ENCODE peak calls at places on chromosome 12, in nine cellular contexts. F is fibroblast of pulmonary artery, O is tibial artery, H is pancreas, L is WERI-Rb-1, Y is AG09309, S is astrocyte of the spinal cord, P is mesothelial cell of epicardium, K is A549. B is an unnamed sample.

GRCh38 chr12:121209221-121209620 is 708 bp upstream of the P2RX4 start:
- DNase-seq in F (no peak), O (no peak), H (no peak), L (no peak), Y (no peak), S (no peak), P (no peak), K (no peak), B (no peak)

GRCh38 chr12:10634427-10634826 is 21.0 kb upstream of the MAGOHB start:
- DNase-seq in F (no peak), O (no peak), H (no peak), L (no peak), Y (no peak), S (peak), P (no peak), K (no peak), B (no peak)

GRCh38 chr12:113322353-113322752 is 12.6 kb downstream of the SLC8B1 start:
- DNase-seq in F (peak), O (no peak), H (no peak), L (no peak), Y (no peak), S (peak), P (no peak), K (no peak), B (no peak)

GRCh38 chr12:88242161-88242925 is 100.2 kb downstream of the TMTC3 start:
- DNase-seq in F (peak), O (peak), H (no peak), L (no peak), Y (peak), S (peak), P (no peak), K (peak), B (peak)

GRCh38 chr12:26318661-26319068 is 123.3 kb downstream of the SSPN start:
- DNase-seq in F (peak), O (peak), H (peak), L (no peak), Y (no peak), S (peak), P (no peak), K (no peak), B (no peak)

GRCh38 chr12:55733021-55733555 is 4.3 kb upstream of the CD63 start:
- DNase-seq in F (no peak), O (no peak), H (no peak), L (no peak), Y (no peak), S (no peak), P (no peak), K (no peak), B (no peak)

GRCh38 chr12:121278450-121279375 is 17.8 kb downstream of the CAMKK2 start:
- DNase-seq in F (peak), O (no peak), H (peak), L (no peak), Y (no peak), S (peak), P (no peak), K (no peak), B (no peak)

GRCh38 chr12:120249875-120250795 is 15.4 kb downstream of the PXN start:
- DNase-seq in F (peak), O (peak), H (no peak), L (no peak), Y (no peak), S (no peak), P (no peak), K (no peak), B (no peak)

GRCh38 chr12:78697817-78698415 is 166.7 kb upstream of the SYT1 start:
- DNase-seq in F (no peak), O (no peak), H (no peak), L (no peak), Y (no peak), S (no peak), P (no peak), K (peak), B (no peak)

GRCh38 chr12:57603758-57604453 is 718 bp upstream of the DTX3 start:
- DNase-seq in F (peak), O (peak), H (no peak), L (no peak), Y (peak), S (peak), P (no peak), K (no peak), B (no peak)

GRCh38 chr12:105231396-105231795 is 4.6 kb downstream of the APPL2 start:
- DNase-seq in F (no peak), O (no peak), H (no peak), L (no peak), Y (no peak), S (no peak), P (no peak), K (no peak), B (no peak)

GRCh38 chr12:65666876-65667275 is 157.4 kb upstream of the HMGA2 start:
- DNase-seq in F (no peak), O (no peak), H (no peak), L (no peak), Y (no peak), S (peak), P (no peak), K (no peak), B (no peak)

GRCh38 chr12:55499231-55499630 is 7.1 kb downstream of the OR6C68 start:
- DNase-seq in F (no peak), O (no peak), H (no peak), L (no peak), Y (no peak), S (no peak), P (no peak), K (no peak), B (no peak)

GRCh38 chr12:8687846-8688601 is 9.8 kb upstream of the RIMKLB start:
- DNase-seq in F (peak), O (peak), H (peak), L (peak), Y (peak), S (peak), P (peak), K (peak), B (no peak)

GRCh38 chr12:20144341-20144740 is 224.0 kb upstream of the PDE3A start:
- DNase-seq in F (no peak), O (no peak), H (no peak), L (no peak), Y (no peak), S (no peak), P (no peak), K (no peak), B (no peak)

GRCh38 chr12:24561411-24561871 is 387.5 kb downstream of the BCAT1 start:
- DNase-seq in F (peak), O (peak), H (peak), L (no peak), Y (no peak), S (peak), P (no peak), K (no peak), B (no peak)

GRCh38 chr12:33533527-33533926 is 93.9 kb upstream of the SYT10 start:
- DNase-seq in F (no peak), O (no peak), H (no peak), L (no peak), Y (no peak), S (no peak), P (no peak), K (no peak), B (no peak)

GRCh38 chr12:19960527-19960926 is 407.8 kb upstream of the PDE3A start:
- DNase-seq in F (no peak), O (no peak), H (no peak), L (no peak), Y (no peak), S (no peak), P (no peak), K (no peak), B (no peak)

GRCh38 chr12:3820122-3820521 is 53.1 kb downstream of the PARP11 start:
- DNase-seq in F (peak), O (no peak), H (no peak), L (no peak), Y (no peak), S (peak), P (no peak), K (peak), B (no peak)

GRCh38 chr12:107399061-107399460 is 286.5 kb upstream of the PWP1 start:
- DNase-seq in F (no peak), O (no peak), H (no peak), L (no peak), Y (no peak), S (peak), P (no peak), K (no peak), B (no peak)

GRCh38 chr12:74334770-74335169 is 202.9 kb upstream of the ATXN7L3B start:
- DNase-seq in F (peak), O (no peak), H (no peak), L (no peak), Y (no peak), S (peak), P (no peak), K (peak), B (no peak)

GRCh38 chr12:5013206-5013830 is 30.4 kb upstream of the KCNA5 start:
- DNase-seq in F (no peak), O (no peak), H (no peak), L (no peak), Y (peak), S (peak), P (no peak), K (no peak), B (no peak)

GRCh38 chr12:15592934-15593333 is 196.3 kb downstream of the EPS8 start:
- DNase-seq in F (peak), O (no peak), H (no peak), L (no peak), Y (no peak), S (no peak), P (no peak), K (peak), B (no peak)

GRCh38 chr12:90512518-90512917 is 442.5 kb downstream of the CCER1 start:
- DNase-seq in F (no peak), O (no peak), H (no peak), L (no peak), Y (no peak), S (no peak), P (no peak), K (no peak), B (no peak)

GRCh38 chr12:104056419-104056972 is 6.5 kb upstream of the GLT8D2 start:
- DNase-seq in F (no peak), O (no peak), H (no peak), L (no peak), Y (no peak), S (no peak), P (no peak), K (no peak), B (no peak)

GRCh38 chr12:117583677-117584076 is 222.3 kb upstream of the NOS1 start:
- DNase-seq in F (no peak), O (no peak), H (no peak), L (no peak), Y (no peak), S (no peak), P (no peak), K (no peak), B (no peak)

GRCh38 chr12:6494351-6494743 is 445 bp downstream of the NCAPD2 start:
- DNase-seq in F (no peak), O (no peak), H (no peak), L (peak), Y (no peak), S (no peak), P (no peak), K (no peak), B (no peak)
- TF ChIP-seq CTCF in F (peak), O (no peak), H (no peak), L (peak), Y (no peak), S (peak), P (no peak), K (no peak), B (no peak)

GRCh38 chr12:102119674-102120563 is at the start of the genes NUP37 and PARPBP:
- DNase-seq in F (peak), O (peak), H (peak), L (peak), Y (peak), S (peak), P (peak), K (peak), B (peak)
- TF ChIP-seq CTCF in F (no peak), O (peak), H (no peak), L (no peak), Y (peak), S (peak), P (no peak), K (no peak), B (no peak)

GRCh38 chr12:48160807-48161206 is 3.5 kb upstream of the ASB8 start:
- DNase-seq in F (peak), O (peak), H (no peak), L (no peak), Y (no peak), S (no peak), P (no peak), K (no peak), B (no peak)

GRCh38 chr12:48159976-48160525 is 2.7 kb upstream of the ASB8 start:
- DNase-seq in F (no peak), O (no peak), H (no peak), L (no peak), Y (no peak), S (no peak), P (no peak), K (no peak), B (no peak)

GRCh38 chr12:48157016-48157888 is at the start of gene ASB8:
- DNase-seq in F (peak), O (peak), H (peak), L (peak), Y (peak), S (peak), P (peak), K (peak), B (peak)

GRCh38 chr12:48156648-48157015 is 683 bp downstream of the ASB8 start:
- DNase-seq in F (no peak), O (no peak), H (no peak), L (no peak), Y (no peak), S (no peak), P (no peak), K (no peak), B (no peak)

GRCh38 chr12:48157889-48158370 is 615 bp upstream of the ASB8 start:
- DNase-seq in F (no peak), O (no peak), H (no peak), L (no peak), Y (no peak), S (no peak), P (no peak), K (no peak), B (no peak)
- TF ChIP-seq CTCF in F (no peak), O (no peak), H (no peak), L (no peak), Y (no peak), S (no peak), P (no peak), K (no peak), B (no peak)

DNA sequence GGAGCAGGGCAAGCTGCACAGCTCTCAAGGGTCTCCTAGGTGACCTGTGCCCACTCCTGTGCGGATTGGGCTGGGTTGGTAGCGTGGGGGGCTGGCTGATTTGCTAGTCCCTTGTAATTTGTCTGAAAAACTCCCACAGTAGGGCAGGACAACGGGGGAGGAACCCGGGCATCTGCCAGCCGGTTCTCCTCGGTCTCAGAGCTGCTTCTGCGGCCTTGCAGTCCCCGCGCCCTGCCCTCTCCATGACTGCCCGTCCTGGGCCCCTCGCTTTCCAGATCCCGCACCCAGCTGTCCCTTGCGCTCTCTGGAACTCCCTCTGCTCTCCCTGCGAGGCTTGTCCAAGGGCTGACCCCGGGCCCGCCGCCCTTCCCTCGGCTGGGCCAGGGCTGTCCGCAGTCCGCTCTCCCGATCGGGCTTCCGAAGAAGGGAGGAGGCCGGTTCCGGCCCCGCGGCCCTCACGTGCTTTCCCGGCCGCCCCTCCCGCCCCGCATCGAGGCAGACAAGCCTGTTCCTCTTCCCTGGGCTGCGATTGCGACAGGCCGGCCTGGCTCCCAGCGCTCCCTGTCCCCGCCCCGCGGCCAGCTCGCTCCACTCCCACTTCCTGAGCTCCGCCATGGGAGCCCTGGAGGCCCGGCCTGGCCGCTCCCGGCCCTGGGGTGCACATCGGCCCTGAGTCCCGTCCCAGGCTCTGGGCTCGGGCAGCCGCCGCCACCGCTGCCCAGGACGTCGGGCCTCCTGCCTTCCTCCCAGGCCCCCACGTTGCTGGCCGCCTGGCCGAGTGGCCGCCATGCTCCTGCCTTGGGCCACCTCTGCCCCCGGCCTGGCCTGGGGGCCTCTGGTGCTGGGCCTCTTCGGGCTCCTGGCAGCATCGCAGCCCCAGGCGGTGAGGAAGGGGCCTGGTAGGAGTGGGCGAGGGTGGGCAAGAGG is at the start of gene LTBR:
- DNase-seq in F (peak), O (peak), H (peak), L (no peak), Y (peak), S (peak), P (peak), K (peak), B (peak)
- TF ChIP-seq CTCF in F (no peak), O (no peak), H (no peak), L (no peak), Y (no peak), S (no peak), P (no peak), K (no peak), B (no peak)

GRCh38 chr12:127980585-127980984 is 286.4 kb upstream of the TMEM132C start:
- DNase-seq in F (no peak), O (no peak), H (no peak), L (no peak), Y (no peak), S (no peak), P (no peak), K (no peak), B (no peak)
- TF ChIP-seq CTCF in F (no peak), O (no peak), H (no peak), L (no peak), Y (no peak), S (no peak), P (no peak), K (no peak), B (no peak)

DNA sequence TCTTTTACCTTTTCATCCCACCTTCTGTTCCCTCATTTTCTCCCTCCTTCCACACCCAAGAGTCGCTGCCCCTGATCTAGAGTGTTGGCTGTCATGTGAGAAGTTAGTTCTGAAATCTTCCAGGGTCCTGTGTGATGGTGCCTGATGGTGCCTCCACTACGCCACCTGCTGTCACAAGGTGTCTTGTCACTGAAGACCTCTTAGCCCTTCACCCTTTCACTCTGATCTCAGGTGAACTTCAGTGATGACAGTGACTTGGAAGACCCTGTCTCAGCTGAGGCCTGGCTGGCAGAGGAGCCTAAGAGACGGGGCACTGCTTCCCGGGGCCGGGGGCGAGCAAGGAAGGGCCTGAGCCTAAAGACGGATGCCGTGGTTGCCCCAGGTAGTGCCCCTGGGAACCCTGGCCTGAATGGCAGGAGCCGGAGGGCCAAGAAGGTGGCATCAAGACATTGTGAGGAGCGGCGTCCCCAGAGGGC is 7.6 kb upstream of the PFDN5 start:
- DNase-seq in F (peak), O (peak), H (peak), L (peak), Y (no peak), S (peak), P (peak), K (peak), B (peak)
- TF ChIP-seq CTCF in F (peak), O (peak), H (peak), L (peak), Y (peak), S (peak), P (peak), K (peak), B (no peak)